ENCODE peak calls at places on chromosomes 13 and 19, in five cellular contexts. A is tibial nerve; V is CD8-positive, alpha-beta memory T cell; K is heart left ventricle; Q is psoas muscle. P is an unnamed sample.

GRCh38 chr19:10007811-10008211 is 2.5 kb downstream of the COL5A3 start:
- DNase-seq in V (no peak), Q (peak; percentile 68), K (peak; percentile 79), A (no peak), P (no peak)

GRCh38 chr13:30119476-30119875 is 187.9 kb downstream of the KATNAL1 start:
- DNase-seq in V (no peak), A (no peak), K (no peak), Q (no peak), P (peak; percentile 53)

GRCh38 chr19:2517881-2518601 is 42.1 kb downstream of the GADD45B start:
- DNase-seq in V (no peak), Q (peak; percentile 49), K (no peak), A (no peak), P (peak; percentile 76)

GRCh38 chr13:23069571-23069970 is 111.2 kb upstream of the SGCG start:
- DNase-seq in Q (no peak), K (no peak), V (no peak), A (no peak), P (no peak)

GRCh38 chr19:5456130-5456835 is 1.1 kb downstream of the ZNRF4 start:
- DNase-seq in K (no peak), V (no peak), Q (no peak), A (no peak), P (no peak)

GRCh38 chr19:36482876-36483275 is 6.5 kb downstream of the ZNF566 start:
- DNase-seq in K (no peak), A (no peak), V (no peak), Q (no peak), P (no peak)

GRCh38 chr19:47623151-47623920 is 14.4 kb downstream of the BICRA start:
- DNase-seq in Q (no peak), K (no peak), A (no peak), V (no peak), P (no peak)

GRCh38 chr19:57241181-57241580 is 749 bp downstream of the ZNF805 start:
- DNase-seq in Q (no peak), A (no peak), V (no peak), K (no peak), P (no peak)

GRCh38 chr19:30091856-30092255 is 149.8 kb downstream of the URI1 start:
- DNase-seq in V (no peak), K (no peak), A (no peak), Q (peak; percentile 32), P (no peak)

GRCh38 chr13:27264181-27264580 is 6.4 kb upstream of the RASL11A start:
- DNase-seq in Q (no peak), K (no peak), V (no peak), A (no peak), P (no peak)

GRCh38 chr19:46718157-46718933 is 1.4 kb upstream of the PRKD2 start:
- DNase-seq in A (no peak), V (peak; percentile 69), Q (no peak), K (peak; percentile 65), P (no peak)

GRCh38 chr19:42942187-42942789 is 5.3 kb upstream of the PSG7 start:
- DNase-seq in K (no peak), Q (no peak), V (no peak), A (no peak), P (no peak)

GRCh38 chr19:34145741-34146202 is 26.5 kb upstream of the LSM14A start:
- DNase-seq in A (no peak), Q (no peak), K (no peak), V (peak; percentile 35), P (peak; percentile 39)

GRCh38 chr19:10111405-10111811 is at the start of gene P2RY11:
- DNase-seq in V (peak; percentile 31), A (no peak), K (peak; percentile 66), Q (peak; percentile 56), P (no peak)

GRCh38 chr13:43326100-43326499 is 302.7 kb downstream of the DNAJC15 start:
- DNase-seq in Q (no peak), K (no peak), V (no peak), A (no peak), P (no peak)

GRCh38 chr19:42076375-42076944 is 494 bp downstream of the ZNF574 start:
- DNase-seq in V (no peak), A (peak; percentile 22), K (no peak), Q (peak; percentile 72), P (no peak)

GRCh38 chr13:86383561-86383960 is 584.3 kb upstream of the SLITRK6 start:
- DNase-seq in Q (no peak), K (no peak), V (no peak), A (no peak), P (no peak)

GRCh38 chr13:23574421-23574820 is 4.2 kb downstream of the TNFRSF19 start:
- DNase-seq in V (no peak), A (no peak), K (no peak), Q (no peak), P (no peak)

GRCh38 chr19:6239401-6239844 is 40.4 kb downstream of the MLLT1 start:
- DNase-seq in K (no peak), A (no peak), Q (peak; percentile 76), V (no peak), P (no peak)

GRCh38 chr13:98220188-98220765 is 43.2 kb upstream of the RNF113B start:
- DNase-seq in Q (no peak), V (no peak), A (no peak), K (no peak), P (no peak)

GRCh38 chr19:29454109-29454508 is 71.7 kb upstream of the VSTM2B start:
- DNase-seq in V (no peak), Q (no peak), K (no peak), A (no peak), P (peak; percentile 10)

GRCh38 chr13:99501952-99502310 is 659 bp downstream of the TM9SF2 start:
- DNase-seq in Q (no peak), V (peak; percentile 14), A (no peak), K (no peak), P (peak; percentile 78)

GRCh38 chr19:47497073-47497766 is 13.2 kb upstream of the KPTN start:
- DNase-seq in K (peak; percentile 56), V (no peak), Q (peak; percentile 73), A (no peak), P (no peak)

GRCh38 chr13:111184685-111185401 is 69.7 kb downstream of the ARHGEF7 start:
- DNase-seq in V (peak; percentile 27), K (no peak), A (no peak), Q (no peak), P (no peak)

GRCh38 chr13:110394371-110394841 is 87.3 kb downstream of the COL4A2 start:
- DNase-seq in Q (no peak), K (no peak), V (no peak), A (no peak), P (peak; percentile 87)

GRCh38 chr19:56837004-56837403 is 3.5 kb downstream of the PEG3 start:
- DNase-seq in Q (no peak), A (no peak), V (no peak), K (no peak), P (no peak)

GRCh38 chr13:84136582-84136981 is 254.3 kb upstream of the SLITRK1 start:
- DNase-seq in V (no peak), K (no peak), Q (no peak), A (no peak), P (no peak)

GRCh38 chr13:44667950-44668349 is 91.8 kb upstream of the TSC22D1 start:
- DNase-seq in V (no peak), Q (no peak), K (no peak), A (no peak), P (no peak)

GRCh38 chr19:50718255-50719118 is 1.1 kb downstream of the SHANK1 start:
- DNase-seq in V (no peak), K (peak; percentile 42), Q (peak; percentile 44), A (no peak), P (no peak)

GRCh38 chr13:50596103-50596502 is 247.4 kb downstream of the DLEU7 start:
- DNase-seq in K (no peak), A (no peak), Q (no peak), V (no peak), P (no peak)
- H3K27ac ChIP-seq in K (no peak overlapping the region), A (no peak overlapping the region), Q (no peak overlapping the region), V (no peak overlapping the region), P (no peak overlapping the region)

GRCh38 chr19:53132231-53132991 is at the start of gene ZNF415:
- DNase-seq in V (no peak), Q (peak; percentile 87), A (peak; percentile 42), K (peak; percentile 92), P (peak; percentile 79)
- H3K4me3 ChIP-seq in V (peak within 1 kb of the TSS; percentile 4), Q (peak within 1 kb of the TSS; percentile 78), A (peak within 1 kb of the TSS; percentile 45), K (peak within 1 kb of the TSS; percentile 71), P (peak within 1 kb of the TSS; percentile 49)

GRCh38 chr19:43957891-43958290 is 6.9 kb downstream of the ZNF221 start:
- DNase-seq in K (no peak), V (no peak), A (no peak), Q (no peak), P (no peak)
- H3K4me1 ChIP-seq in K (no peaks in the 10 kb centered on the region), V (no peaks in the 10 kb centered on the region), A (no peaks in the 10 kb centered on the region), Q (no peaks in the 10 kb centered on the region), P (peaks cover 9% of the 10 kb centered on the region)

DNA sequence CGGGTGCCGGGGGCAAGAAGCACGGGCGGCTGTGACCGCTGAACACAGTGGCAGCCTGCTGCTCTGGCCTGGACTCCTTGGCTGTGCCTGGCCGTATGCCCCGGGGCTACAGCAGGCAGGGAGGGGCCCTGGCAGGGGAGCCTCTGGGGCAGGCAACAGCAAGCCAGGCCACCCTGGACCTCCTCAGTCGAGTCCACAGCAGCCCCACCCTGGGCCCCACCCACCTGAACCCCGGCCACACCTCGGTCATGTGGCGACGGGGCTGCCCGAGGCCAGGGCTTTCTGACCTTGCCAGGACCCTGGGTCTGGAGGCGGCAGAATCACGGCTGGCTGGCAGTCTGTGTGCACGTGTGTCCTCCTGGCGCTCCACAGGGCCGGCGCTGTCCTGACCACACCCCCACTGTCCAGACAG is 8.7 kb downstream of the CILP2 start:
- DNase-seq in K (no peak), Q (no peak), V (no peak), A (no peak), P (no peak)
- H3K27ac ChIP-seq in K (no peak overlapping the region), Q (no peak overlapping the region), V (no peak overlapping the region), A (no peak overlapping the region), P (no peak overlapping the region)

DNA sequence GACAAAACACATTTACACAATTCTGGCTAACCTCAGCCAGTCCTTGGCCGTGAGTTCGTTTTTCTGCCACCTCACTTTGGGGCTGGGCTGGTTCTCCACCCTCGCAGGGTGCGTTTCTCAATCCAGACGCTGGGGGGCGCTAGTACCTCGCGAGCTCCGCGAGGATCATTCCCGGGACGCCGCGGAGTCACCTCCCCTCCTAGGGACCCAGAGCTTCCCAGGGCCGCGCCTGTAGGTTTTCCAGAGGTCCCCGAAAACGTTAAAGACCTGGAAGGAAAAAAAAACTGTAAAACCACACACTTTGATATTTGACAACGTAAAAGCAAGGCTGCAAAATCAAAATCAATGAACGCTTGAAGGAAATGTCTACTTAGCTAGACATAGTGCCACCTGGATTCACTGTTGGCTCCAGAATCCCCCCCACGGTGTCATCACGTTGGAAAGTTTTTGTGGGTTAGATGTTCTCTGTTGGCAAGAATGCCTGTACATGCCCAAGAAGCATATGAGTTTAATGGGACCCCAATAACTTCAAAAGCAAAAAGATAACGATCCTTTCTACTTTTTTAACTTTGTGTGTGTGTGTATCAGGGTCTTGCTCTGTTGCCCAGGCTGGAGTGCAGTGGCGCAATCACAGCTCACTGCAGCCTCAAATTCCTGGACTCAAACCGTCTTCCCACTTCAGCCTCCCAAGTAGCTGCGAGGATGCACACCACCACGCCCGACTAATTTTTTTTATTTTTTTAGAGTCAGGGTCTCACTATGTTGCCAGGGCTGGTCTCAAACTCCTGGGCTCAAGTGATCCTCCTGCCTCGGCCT is 34.5 kb upstream of the TPM4 start:
- DNase-seq in V (peak; percentile 74), Q (peak; percentile 85), A (peak; percentile 66), K (peak; percentile 91), P (peak; percentile 79)
- H3K4me3 ChIP-seq in V (no peak overlapping the region), Q (no peak overlapping the region), A (no peak overlapping the region), K (peak overlapping the region; percentile 34), P (no peak overlapping the region)

P was measured in SJSA1.